ENCODE peak calls at places on chromosome 21, in ten cellular contexts. M, H, F, Y, W, X, I, J, R and D are unnamed samples.

GRCh38 chr21:39654951-39655350 is 42.2 kb downstream of the B3GALT5 start:
- DNase-seq in M (no peak), H (no peak), F (no peak), Y (no peak), W (no peak), X (no peak), I (no peak), J (no peak), R (no peak), D (no peak)

GRCh38 chr21:36254106-36254941 is 65.7 kb upstream of the MORC3 start:
- DNase-seq in M (no peak), H (no peak), F (peak), Y (no peak), W (no peak), X (no peak), I (no peak), J (no peak), R (no peak), D (no peak)

GRCh38 chr21:45874716-45875415 is 106.7 kb upstream of the COL6A1 start:
- DNase-seq in M (no peak), H (no peak), F (peak), Y (no peak), W (no peak), X (peak), I (no peak), J (peak), R (no peak), D (no peak)

GRCh38 chr21:35037384-35038105 is 11.6 kb downstream of the RUNX1 start:
- DNase-seq in M (no peak), H (no peak), F (no peak), Y (no peak), W (no peak), X (no peak), I (no peak), J (no peak), R (no peak), D (no peak)

GRCh38 chr21:39051561-39051949 is 131.7 kb downstream of the PSMG1 start:
- DNase-seq in M (no peak), H (no peak), F (no peak), Y (no peak), W (no peak), X (peak), I (no peak), J (no peak), R (no peak), D (no peak)

GRCh38 chr21:45330075-45330781 is 42.5 kb upstream of the POFUT2 start:
- DNase-seq in M (no peak), H (no peak), F (no peak), Y (no peak), W (no peak), X (peak), I (peak), J (peak), R (no peak), D (no peak)

GRCh38 chr21:17585875-17586450 is 26.7 kb downstream of the BTG3 start:
- DNase-seq in M (peak), H (no peak), F (peak), Y (no peak), W (peak), X (peak), I (peak), J (peak), R (peak), D (no peak)

GRCh38 chr21:42337830-42338729 is 12.7 kb downstream of the TFF2 start:
- DNase-seq in M (no peak), H (peak), F (peak), Y (peak), W (no peak), X (peak), I (peak), J (peak), R (peak), D (peak)

GRCh38 chr21:26846036-26846931 is 1.1 kb upstream of the ADAMTS1 start:
- DNase-seq in M (no peak), H (no peak), F (no peak), Y (no peak), W (no peak), X (peak), I (peak), J (peak), R (peak), D (no peak)

GRCh38 chr21:34983680-34984086 is 65.4 kb downstream of the RUNX1 start:
- DNase-seq in M (no peak), H (peak), F (peak), Y (peak), W (no peak), X (peak), I (no peak), J (peak), R (no peak), D (no peak)

GRCh38 chr21:41950941-41951408 is 2.8 kb downstream of the C2CD2 start:
- DNase-seq in M (no peak), H (no peak), F (no peak), Y (no peak), W (no peak), X (no peak), I (peak), J (no peak), R (no peak), D (no peak)

GRCh38 chr21:44926364-44927101 is 5.8 kb upstream of the ITGB2 start:
- DNase-seq in M (no peak), H (no peak), F (no peak), Y (no peak), W (no peak), X (no peak), I (no peak), J (no peak), R (no peak), D (no peak)

GRCh38 chr21:22476726-22477646 is 1478.8 kb downstream of the NCAM2 start:
- DNase-seq in M (no peak), H (no peak), F (no peak), Y (no peak), W (no peak), X (no peak), I (peak), J (no peak), R (no peak), D (no peak)

GRCh38 chr21:25343774-25344545 is 263.3 kb downstream of the MRPL39 start:
- DNase-seq in M (no peak), H (no peak), F (no peak), Y (no peak), W (no peak), X (no peak), I (peak), J (no peak), R (no peak), D (no peak)